ENCODE peak calls at places on chromosomes 3 and 15, in six cellular contexts. One of them, this sample, is unnamed.

GRCh38 chr3:193826126-193826795 is 233.3 kb downstream of the OPA1 start:
- DNase-seq in mesendoderm: peak
- DNase-seq in neuronal stem cell: no peak
- DNase-seq in H1: no peak
- DNase-seq in IMR-90: peak
- DNase-seq in mesenchymal stem cell: peak
- DNase-seq in this sample: peak

GRCh38 chr15:58564967-58565366 is 133.2 kb downstream of the LIPC start:
- DNase-seq in H1: no peak
- DNase-seq in neuronal stem cell: no peak
- DNase-seq in mesenchymal stem cell: no peak
- DNase-seq in IMR-90: no peak
- DNase-seq in mesendoderm: no peak
- DNase-seq in this sample: no peak

GRCh38 chr15:90789496-90789895 is 72.3 kb downstream of the BLM start:
- DNase-seq in mesendoderm: no peak
- DNase-seq in IMR-90: no peak
- DNase-seq in H1: no peak
- DNase-seq in neuronal stem cell: no peak
- DNase-seq in mesenchymal stem cell: no peak
- DNase-seq in this sample: no peak

GRCh38 chr15:90035095-90035834 is 34.1 kb downstream of the ZNF710 start:
- DNase-seq in mesenchymal stem cell: peak
- DNase-seq in IMR-90: peak
- DNase-seq in neuronal stem cell: no peak
- DNase-seq in mesendoderm: peak
- DNase-seq in H1: no peak
- DNase-seq in this sample: peak

GRCh38 chr3:170418422-170419300 is at the start of gene CLDN11:
- DNase-seq in neuronal stem cell: no peak
- DNase-seq in mesenchymal stem cell: peak
- DNase-seq in H1: no peak
- DNase-seq in IMR-90: peak
- DNase-seq in mesendoderm: peak
- DNase-seq in this sample: no peak

GRCh38 chr3:42057561-42058211 is 33.5 kb upstream of the TRAK1 start:
- DNase-seq in neuronal stem cell: no peak
- DNase-seq in H1: no peak
- DNase-seq in IMR-90: no peak
- DNase-seq in mesendoderm: no peak
- DNase-seq in mesenchymal stem cell: no peak
- DNase-seq in this sample: no peak

GRCh38 chr15:40338041-40338657 is 2.6 kb downstream of the CCDC9B start:
- DNase-seq in neuronal stem cell: peak
- DNase-seq in H1: no peak
- DNase-seq in mesendoderm: peak
- DNase-seq in mesenchymal stem cell: peak
- DNase-seq in IMR-90: peak
- DNase-seq in this sample: peak

GRCh38 chr3:98906230-98906629 is 4.7 kb upstream of the DCBLD2 start:
- DNase-seq in mesendoderm: no peak
- DNase-seq in neuronal stem cell: no peak
- DNase-seq in IMR-90: peak
- DNase-seq in mesenchymal stem cell: peak
- DNase-seq in H1: no peak
- DNase-seq in this sample: no peak

GRCh38 chr3:193520738-193521137 is 34.0 kb downstream of the ATP13A4 start:
- DNase-seq in mesendoderm: peak
- DNase-seq in mesenchymal stem cell: no peak
- DNase-seq in neuronal stem cell: no peak
- DNase-seq in H1: no peak
- DNase-seq in IMR-90: no peak
- DNase-seq in this sample: peak

GRCh38 chr3:185930393-185931107 is 7.3 kb downstream of the TRA2B start:
- DNase-seq in neuronal stem cell: no peak
- DNase-seq in IMR-90: peak
- DNase-seq in mesenchymal stem cell: peak
- DNase-seq in mesendoderm: no peak
- DNase-seq in H1: no peak
- DNase-seq in this sample: no peak

GRCh38 chr3:180320631-180321030 is 281.3 kb upstream of the TTC14 start:
- DNase-seq in mesendoderm: no peak
- DNase-seq in mesenchymal stem cell: no peak
- DNase-seq in IMR-90: no peak
- DNase-seq in H1: no peak
- DNase-seq in neuronal stem cell: no peak
- DNase-seq in this sample: no peak

GRCh38 chr3:39144748-39145380 is 8.5 kb downstream of the CSRNP1 start:
- DNase-seq in IMR-90: no peak
- DNase-seq in H1: no peak
- DNase-seq in neuronal stem cell: no peak
- DNase-seq in mesenchymal stem cell: no peak
- DNase-seq in mesendoderm: no peak
- DNase-seq in this sample: no peak

GRCh38 chr3:109224333-109224732 is 87.8 kb downstream of the C3orf85 start:
- DNase-seq in mesenchymal stem cell: no peak
- DNase-seq in H1: peak
- DNase-seq in mesendoderm: peak
- DNase-seq in IMR-90: no peak
- DNase-seq in neuronal stem cell: no peak
- DNase-seq in this sample: peak

GRCh38 chr15:93025625-93025982 is 63.4 kb downstream of the RGMA start:
- DNase-seq in mesendoderm: no peak
- DNase-seq in IMR-90: no peak
- DNase-seq in neuronal stem cell: no peak
- DNase-seq in mesenchymal stem cell: no peak
- DNase-seq in H1: no peak
- DNase-seq in this sample: no peak

GRCh38 chr3:128429275-128429674 is 37.4 kb downstream of the DNAJB8 start:
- DNase-seq in neuronal stem cell: no peak
- DNase-seq in IMR-90: no peak
- DNase-seq in H1: no peak
- DNase-seq in mesendoderm: no peak
- DNase-seq in mesenchymal stem cell: no peak
- DNase-seq in this sample: no peak

GRCh38 chr3:193544289-193544688 is 10.4 kb downstream of the ATP13A4 start:
- DNase-seq in mesendoderm: no peak
- DNase-seq in H1: no peak
- DNase-seq in neuronal stem cell: no peak
- DNase-seq in IMR-90: no peak
- DNase-seq in mesenchymal stem cell: no peak
- DNase-seq in this sample: no peak

GRCh38 chr15:64180235-64180824 is 17.5 kb upstream of the PPIB start:
- DNase-seq in H1: no peak
- DNase-seq in mesendoderm: peak
- DNase-seq in neuronal stem cell: no peak
- DNase-seq in mesenchymal stem cell: no peak
- DNase-seq in IMR-90: no peak
- DNase-seq in this sample: no peak

GRCh38 chr3:50246517-50246954 is 10.5 kb downstream of the GNAI2 start:
- DNase-seq in mesendoderm: peak
- DNase-seq in IMR-90: peak
- DNase-seq in mesenchymal stem cell: peak
- DNase-seq in neuronal stem cell: no peak
- DNase-seq in H1: no peak
- DNase-seq in this sample: peak

GRCh38 chr3:106829206-106829605 is 548.0 kb upstream of the CCDC54 start:
- DNase-seq in IMR-90: peak
- DNase-seq in H1: no peak
- DNase-seq in neuronal stem cell: no peak
- DNase-seq in mesenchymal stem cell: peak
- DNase-seq in mesendoderm: peak
- DNase-seq in this sample: no peak

GRCh38 chr3:106825962-106826605 is 551.2 kb upstream of the CCDC54 start:
- DNase-seq in mesendoderm: peak
- DNase-seq in mesenchymal stem cell: peak
- DNase-seq in neuronal stem cell: no peak
- DNase-seq in H1: no peak
- DNase-seq in IMR-90: peak
- DNase-seq in this sample: peak

GRCh38 chr3:106826861-106827311 is 550.4 kb upstream of the CCDC54 start:
- DNase-seq in mesenchymal stem cell: peak
- DNase-seq in mesendoderm: peak
- DNase-seq in IMR-90: no peak
- DNase-seq in H1: no peak
- DNase-seq in neuronal stem cell: no peak
- DNase-seq in this sample: no peak

GRCh38 chr3:106830334-106830733 is 546.9 kb upstream of the CCDC54 start:
- DNase-seq in neuronal stem cell: no peak
- DNase-seq in H1: peak
- DNase-seq in mesenchymal stem cell: no peak
- DNase-seq in IMR-90: no peak
- DNase-seq in mesendoderm: peak
- DNase-seq in this sample: no peak

DNA sequence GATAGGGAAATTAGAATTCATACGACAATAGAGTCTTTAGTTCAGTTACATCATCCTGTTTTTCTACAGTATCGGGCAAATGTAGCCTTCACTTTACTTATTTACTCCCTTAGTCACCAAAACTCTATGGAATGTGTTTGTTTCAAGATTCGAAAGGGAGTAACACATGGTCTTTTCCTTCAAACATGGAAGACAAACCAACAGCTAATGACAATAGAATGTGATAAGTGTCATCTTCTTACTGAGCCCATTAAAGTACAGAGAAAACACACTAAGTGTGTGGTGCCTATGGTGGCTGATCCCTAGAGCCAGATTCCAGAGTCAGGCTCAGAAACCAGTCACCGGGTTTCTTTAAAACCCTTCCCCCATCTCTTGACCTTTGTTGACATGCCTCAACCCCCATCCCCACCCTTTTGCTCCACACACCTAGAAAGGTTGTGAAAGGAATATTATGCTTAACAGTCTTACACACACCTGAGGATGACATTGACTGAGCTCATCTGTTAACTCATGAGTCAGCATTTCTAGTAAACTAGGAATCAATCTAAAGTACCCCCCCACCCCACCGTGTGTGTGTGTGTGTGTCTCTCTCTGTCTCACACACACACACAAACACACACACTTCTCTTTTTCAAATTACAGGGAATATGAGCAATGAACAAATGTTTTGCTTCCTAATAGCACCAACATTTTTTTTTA is 549.6 kb upstream of the CCDC54 start:
- DNase-seq in mesendoderm: peak
- DNase-seq in mesenchymal stem cell: peak
- DNase-seq in neuronal stem cell: no peak
- DNase-seq in H1: no peak
- DNase-seq in IMR-90: peak
- DNase-seq in this sample: peak
- H2AK5ac ChIP-seq in mesendoderm: no peak
- H2AK5ac ChIP-seq in mesenchymal stem cell: peak
- H2AK5ac ChIP-seq in neuronal stem cell: no peak
- H2AK5ac ChIP-seq in H1: peak
- H2AK5ac ChIP-seq in IMR-90: peak
- H2AK5ac ChIP-seq in this sample: no peak

DNA sequence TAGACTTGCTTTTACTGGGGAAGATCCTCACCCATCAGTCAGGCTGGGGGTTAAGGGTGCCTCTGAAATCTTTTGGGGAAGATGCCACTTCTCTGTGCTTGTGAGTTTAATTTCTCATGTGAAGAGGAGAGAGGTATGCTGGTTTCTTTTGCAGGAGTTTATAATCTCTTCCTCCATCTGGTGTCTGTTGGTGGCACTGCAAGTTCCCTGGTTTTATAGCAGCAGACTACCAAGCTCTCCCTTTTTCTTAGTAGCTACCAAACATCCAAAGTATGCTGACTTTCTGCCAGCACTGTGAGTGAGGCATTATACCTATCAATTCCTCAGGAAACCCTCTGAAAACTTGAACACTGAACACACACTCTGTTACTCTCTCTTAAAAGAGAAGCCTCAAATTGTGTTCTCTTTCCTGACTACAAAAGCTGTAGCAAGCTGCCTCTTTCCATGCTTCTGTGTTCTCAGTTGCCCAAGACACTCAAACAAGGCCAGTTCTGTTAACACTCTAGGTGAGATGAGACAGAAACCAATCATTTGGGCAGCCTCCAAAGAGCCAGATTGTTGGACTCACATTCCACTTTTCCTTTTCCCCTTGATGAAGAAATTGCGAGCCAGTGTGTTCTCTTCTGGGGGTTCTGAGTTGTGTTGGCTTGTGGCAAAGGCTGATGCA is 299.5 kb downstream of the GAP43 start:
- DNase-seq in H1: peak
- DNase-seq in IMR-90: peak
- DNase-seq in mesendoderm: peak
- DNase-seq in mesenchymal stem cell: peak
- DNase-seq in neuronal stem cell: no peak
- DNase-seq in this sample: peak
- H3K4me3 ChIP-seq in H1: no peak
- H3K4me3 ChIP-seq in IMR-90: no peak
- H3K4me3 ChIP-seq in mesendoderm: no peak
- H3K4me3 ChIP-seq in mesenchymal stem cell: no peak
- H3K4me3 ChIP-seq in neuronal stem cell: no peak
- H3K4me3 ChIP-seq in this sample: no peak

GRCh38 chr15:52751522-52751921 is 38.6 kb downstream of the ONECUT1 start:
- DNase-seq in neuronal stem cell: no peak
- DNase-seq in mesenchymal stem cell: no peak
- DNase-seq in IMR-90: no peak
- DNase-seq in H1: no peak
- DNase-seq in mesendoderm: no peak
- DNase-seq in this sample: no peak

GRCh38 chr15:52749250-52749649 is 40.9 kb downstream of the ONECUT1 start:
- DNase-seq in neuronal stem cell: no peak
- DNase-seq in H1: no peak
- DNase-seq in mesenchymal stem cell: no peak
- DNase-seq in IMR-90: no peak
- DNase-seq in mesendoderm: peak
- DNase-seq in this sample: no peak

GRCh38 chr15:52745326-52746161 is 44.6 kb downstream of the ONECUT1 start:
- DNase-seq in IMR-90: no peak
- DNase-seq in neuronal stem cell: no peak
- DNase-seq in mesendoderm: peak
- DNase-seq in mesenchymal stem cell: no peak
- DNase-seq in H1: peak
- DNase-seq in this sample: no peak

GRCh38 chr15:52746162-52746721 is 43.9 kb downstream of the ONECUT1 start:
- DNase-seq in mesendoderm: no peak
- DNase-seq in neuronal stem cell: no peak
- DNase-seq in H1: no peak
- DNase-seq in mesenchymal stem cell: no peak
- DNase-seq in IMR-90: no peak
- DNase-seq in this sample: no peak
- H2AK5ac ChIP-seq in mesendoderm: no peak
- H2AK5ac ChIP-seq in neuronal stem cell: no peak
- H2AK5ac ChIP-seq in H1: peak
- H2AK5ac ChIP-seq in mesenchymal stem cell: no peak
- H2AK5ac ChIP-seq in IMR-90: no peak
- H2AK5ac ChIP-seq in this sample: no peak

DNA sequence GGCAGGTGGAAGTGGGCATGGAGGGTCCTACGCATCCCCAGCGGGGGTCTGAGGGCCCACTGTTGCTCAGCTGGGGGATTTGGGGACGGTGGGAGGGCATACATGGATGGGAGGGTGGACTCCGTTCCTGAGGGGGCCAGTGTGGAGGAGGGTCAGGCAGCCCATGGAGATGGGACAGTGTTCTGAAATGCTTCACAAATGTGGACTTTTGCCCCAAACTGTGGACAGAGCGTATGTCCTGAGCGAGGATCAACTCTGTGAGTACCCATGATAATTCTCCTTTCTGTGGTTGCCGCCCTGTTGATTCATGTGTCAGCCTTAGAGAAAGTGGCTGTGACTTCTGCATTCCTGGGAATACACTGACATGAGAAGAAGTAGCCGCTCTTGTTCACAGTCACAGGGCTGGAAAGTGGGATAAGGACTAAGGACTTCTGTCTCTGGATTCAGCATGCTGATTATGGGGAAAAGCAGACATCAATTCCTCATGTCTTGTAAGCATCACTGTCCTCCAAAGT is 33.4 kb downstream of the SMAD3 start:
- DNase-seq in mesendoderm: no peak
- DNase-seq in H1: no peak
- DNase-seq in neuronal stem cell: no peak
- DNase-seq in mesenchymal stem cell: peak
- DNase-seq in IMR-90: no peak
- DNase-seq in this sample: no peak
- H3K4me3 ChIP-seq in mesendoderm: no peak
- H3K4me3 ChIP-seq in H1: no peak
- H3K4me3 ChIP-seq in neuronal stem cell: no peak
- H3K4me3 ChIP-seq in mesenchymal stem cell: peak
- H3K4me3 ChIP-seq in IMR-90: no peak
- H3K4me3 ChIP-seq in this sample: no peak

This sample was measured in trophoblast cell.